ENCODE peak calls at places on chromosomes 3 and 15, in six cellular contexts. R is thoracic aorta; Y is B cell; L is A549; H is CD8-positive, alpha-beta T cell; X is Calu3. F is an unnamed sample.

GRCh38 chr3:33430571-33430970 is 9.6 kb downstream of the UBP1 start:
- DNase-seq in L (no peak), R (no peak), Y (no peak), X (no peak), H (no peak), F (no peak)

GRCh38 chr3:36911990-36912804 is 32.7 kb downstream of the TRANK1 start:
- DNase-seq in Y (peak), H (no peak), R (no peak), X (peak), L (peak), F (no peak)

GRCh38 chr3:38147434-38147833 is 9.0 kb downstream of the MYD88 start:
- DNase-seq in R (no peak), H (no peak), Y (no peak), L (no peak), X (no peak), F (no peak)

GRCh38 chr3:30292192-30292893 is 314.1 kb upstream of the TGFBR2 start:
- DNase-seq in Y (no peak), X (no peak), R (no peak), L (peak), H (no peak), F (no peak)

GRCh38 chr15:83284563-83285283 is at the start of gene BNC1:
- DNase-seq in H (no peak), R (no peak), L (no peak), X (no peak), Y (no peak), F (no peak)

GRCh38 chr15:34808016-34808415 is 12.7 kb upstream of the ACTC1 start:
- DNase-seq in X (no peak), L (no peak), Y (no peak), H (no peak), R (no peak), F (no peak)

GRCh38 chr3:13296662-13297061 is 123.5 kb downstream of the NUP210 start:
- DNase-seq in L (no peak), X (no peak), H (no peak), R (no peak), Y (no peak), F (no peak)

GRCh38 chr3:142445816-142446254 is 2.0 kb downstream of the XRN1 start:
- DNase-seq in X (no peak), R (no peak), Y (no peak), H (no peak), L (no peak), F (no peak)

GRCh38 chr3:42681361-42682038 is 3.8 kb upstream of the KLHL40 start:
- DNase-seq in R (no peak), X (no peak), L (no peak), Y (no peak), H (no peak), F (no peak)

GRCh38 chr3:56885461-56885860 is 83.7 kb upstream of the ARHGEF3 start:
- DNase-seq in H (no peak), Y (no peak), L (no peak), R (no peak), X (no peak), F (no peak)

GRCh38 chr3:52532838-52533622 is 627 bp downstream of the NT5DC2 start:
- DNase-seq in Y (peak), R (no peak), X (peak), H (no peak), L (no peak), F (no peak)

GRCh38 chr3:131518682-131519081 is 15.9 kb upstream of the MRPL3 start:
- DNase-seq in Y (no peak), H (no peak), X (no peak), R (no peak), L (no peak), F (no peak)

GRCh38 chr3:45125550-45126026 is 20.6 kb downstream of the CDCP1 start:
- DNase-seq in Y (no peak), R (no peak), X (peak), L (no peak), H (no peak), F (peak)

GRCh38 chr3:154684021-154684420 is 254.0 kb upstream of the GPR149 start:
- DNase-seq in Y (no peak), L (no peak), H (no peak), R (no peak), X (no peak), F (no peak)

GRCh38 chr3:36543276-36543997 is 163.1 kb downstream of the STAC start:
- DNase-seq in H (no peak), R (no peak), Y (no peak), L (no peak), X (no peak), F (no peak)

GRCh38 chr3:178060406-178060805 is 475.8 kb upstream of the KCNMB2 start:
- DNase-seq in R (no peak), Y (no peak), X (no peak), H (no peak), L (no peak), F (no peak)

GRCh38 chr3:189914799-189915198 is 205.9 kb downstream of the P3H2 start:
- DNase-seq in L (peak), X (peak), H (no peak), Y (no peak), R (no peak), F (no peak)

GRCh38 chr3:11603628-11604027 is 40.1 kb downstream of the VGLL4 start:
- DNase-seq in Y (no peak), R (no peak), H (no peak), X (no peak), L (peak), F (no peak)

GRCh38 chr3:124860599-124860998 is 26.6 kb downstream of the ITGB5 start:
- DNase-seq in X (peak), H (no peak), Y (no peak), R (peak), L (peak), F (peak)

GRCh38 chr15:74605810-74606179 is 9.8 kb upstream of the CLK3 start:
- DNase-seq in H (no peak), X (no peak), R (no peak), L (no peak), Y (no peak), F (no peak)

GRCh38 chr3:192892981-192893827 is 24.5 kb downstream of the MB21D2 start:
- DNase-seq in L (peak), Y (peak), H (no peak), X (peak), R (no peak), F (peak)

GRCh38 chr3:116579843-116580242 is 129.7 kb upstream of the TUSC7 start:
- DNase-seq in H (no peak), Y (no peak), L (peak), X (peak), R (no peak), F (no peak)

GRCh38 chr3:105865016-105865623 is 3.7 kb downstream of the CBLB start:
- DNase-seq in R (no peak), Y (no peak), L (no peak), H (no peak), X (no peak), F (no peak)

GRCh38 chr3:8739757-8740508 is 6.3 kb downstream of the CAV3 start:
- DNase-seq in H (no peak), R (no peak), X (peak), Y (no peak), L (peak), F (no peak)

GRCh38 chr3:16419640-16420039 is 93.9 kb downstream of the RFTN1 start:
- DNase-seq in L (no peak), Y (no peak), X (no peak), R (no peak), H (no peak), F (no peak)

GRCh38 chr3:117719316-117719926 is 1009.8 kb downstream of the TUSC7 start:
- DNase-seq in R (no peak), L (peak), Y (no peak), H (no peak), X (peak), F (no peak)

DNA sequence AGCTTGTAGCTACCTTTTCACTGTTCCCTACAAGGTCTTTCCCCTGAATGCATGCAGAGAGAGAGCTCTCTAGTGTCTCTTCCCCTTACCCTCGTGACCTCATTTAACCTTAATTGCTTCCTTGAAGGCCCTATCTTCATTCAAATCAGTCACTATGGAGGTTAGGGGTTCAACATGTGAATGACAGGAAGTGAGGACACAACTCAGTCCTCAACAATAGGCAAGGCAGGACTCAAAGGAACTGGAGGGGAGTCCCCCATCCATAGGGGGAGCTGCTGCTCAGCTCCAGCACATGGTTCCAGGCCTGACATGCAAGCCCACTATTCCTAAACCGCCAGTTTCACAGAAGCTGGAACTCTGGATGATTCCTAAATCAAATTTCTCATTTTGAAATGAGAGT is 33.8 kb upstream of the GYG1 start:
- DNase-seq in Y (no peak), L (peak), H (no peak), X (peak), R (no peak), F (no peak)
- TF ChIP-seq CTCF in Y (no peak), L (peak), H (no peak), X (peak), R (no peak), F (no peak)

DNA sequence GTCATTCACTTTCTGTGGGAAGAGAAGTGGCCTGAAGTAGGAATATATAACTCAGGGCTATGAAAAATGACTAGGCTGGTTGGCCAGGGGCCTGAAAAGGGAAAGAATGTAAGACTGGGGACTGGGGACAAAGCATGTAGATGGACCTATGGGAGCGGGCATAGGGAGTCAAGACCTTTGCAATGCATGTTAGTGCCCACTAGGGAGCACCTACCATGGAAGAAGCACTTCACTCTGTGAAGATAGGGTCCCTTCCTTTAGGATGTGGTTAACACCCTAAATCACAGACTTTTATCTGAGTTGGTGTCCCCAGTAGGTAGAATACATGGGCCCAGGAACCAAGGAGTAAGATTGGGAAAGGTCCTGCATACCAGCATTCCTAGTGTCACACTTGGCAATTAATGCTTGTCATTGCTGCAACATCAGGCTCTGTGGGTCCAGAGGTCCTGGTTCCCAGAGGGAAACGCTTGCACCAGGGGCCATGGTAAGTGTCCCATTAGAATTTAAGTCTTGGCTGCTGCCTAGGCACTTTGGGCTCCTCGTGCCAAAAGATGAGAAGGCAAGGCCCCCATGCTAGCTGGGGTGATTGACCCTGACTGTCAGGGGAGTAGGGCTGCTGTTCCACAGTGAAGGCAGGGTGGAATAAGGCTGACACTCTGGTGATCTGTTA is 79.6 kb downstream of the CRYGS start:
- DNase-seq in R (no peak), H (no peak), Y (no peak), L (peak), X (no peak), F (no peak)
- TF ChIP-seq CTCF in R (no peak), H (no peak), Y (no peak), L (no peak), X (no peak), F (no peak)

DNA sequence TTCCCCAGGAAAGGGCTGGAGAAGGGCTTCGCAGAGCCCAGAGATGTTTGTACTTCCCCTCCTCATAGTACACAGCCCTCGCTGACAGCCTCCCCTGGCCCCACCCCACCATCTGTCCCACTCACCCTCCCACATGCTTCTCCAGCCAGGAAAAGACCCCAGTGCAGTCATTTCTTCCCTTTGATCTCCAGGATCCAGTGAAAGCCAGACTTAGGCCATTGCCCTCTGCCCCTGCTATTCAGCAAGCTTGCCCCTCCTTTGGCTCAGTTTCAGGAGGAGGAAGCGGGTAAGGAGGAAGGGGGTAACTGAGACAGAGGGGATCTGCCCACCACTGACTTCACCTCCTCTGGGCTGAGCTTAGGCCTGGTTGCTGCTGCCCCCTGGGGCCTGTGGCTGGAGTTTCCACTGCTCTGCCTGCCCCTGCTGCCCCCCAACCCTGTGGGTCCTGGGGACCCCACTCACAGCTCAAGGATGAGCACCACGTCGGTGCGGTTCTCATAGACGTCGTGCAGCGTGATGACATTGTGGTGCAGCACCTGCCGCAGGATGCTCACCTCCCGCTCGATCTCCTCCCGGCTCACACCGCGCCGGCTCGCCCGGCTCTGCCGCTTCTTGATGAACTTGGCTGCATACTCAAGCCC is 63.1 kb downstream of the DAPK2 start:
- DNase-seq in X (no peak), R (no peak), L (no peak), Y (no peak), H (no peak), F (no peak)
- TF ChIP-seq CTCF in X (no peak), R (no peak), L (no peak), Y (no peak), H (no peak), F (no peak)

GRCh38 chr15:56016281-56016680 is 22.9 kb upstream of the NEDD4 start:
- DNase-seq in X (no peak), H (no peak), L (no peak), R (no peak), Y (no peak), F (no peak)

GRCh38 chr15:56019819-56020218 is 26.4 kb upstream of the NEDD4 start:
- DNase-seq in L (no peak), Y (no peak), R (no peak), X (no peak), H (no peak), F (no peak)

GRCh38 chr15:56019060-56019793 is 25.8 kb upstream of the NEDD4 start:
- DNase-seq in R (no peak), H (no peak), X (peak), Y (no peak), L (peak), F (no peak)

GRCh38 chr15:56017511-56017910 is 24.1 kb upstream of the NEDD4 start:
- DNase-seq in R (no peak), L (no peak), Y (no peak), H (no peak), X (no peak), F (no peak)

GRCh38 chr15:56017920-56018319 is 24.5 kb upstream of the NEDD4 start:
- DNase-seq in Y (no peak), H (no peak), X (no peak), L (no peak), R (no peak), F (no peak)
- TF ChIP-seq CTCF in Y (no peak), H (no peak), X (peak), L (peak), R (no peak), F (no peak)

GRCh38 chr3:152937234-152937633 is 102.3 kb downstream of the P2RY1 start:
- DNase-seq in L (no peak), R (no peak), X (no peak), Y (no peak), H (no peak), F (no peak)
- TF ChIP-seq CTCF in L (no peak), R (no peak), X (no peak), Y (no peak), H (no peak), F (peak)

GRCh38 chr3:41202075-41202833 is 2.9 kb downstream of the CTNNB1 start:
- DNase-seq in H (no peak), R (no peak), L (no peak), X (no peak), Y (no peak), F (no peak)

GRCh38 chr3:41200669-41201021 is 1.3 kb downstream of the CTNNB1 start:
- DNase-seq in H (no peak), Y (no peak), L (no peak), X (peak), R (no peak), F (no peak)

GRCh38 chr3:41205591-41205990 is 6.3 kb downstream of the CTNNB1 start:
- DNase-seq in X (no peak), L (no peak), H (no peak), R (no peak), Y (no peak), F (no peak)

GRCh38 chr3:41204369-41204768 is 5.1 kb downstream of the CTNNB1 start:
- DNase-seq in X (no peak), L (no peak), H (no peak), Y (no peak), R (no peak), F (no peak)

GRCh38 chr3:41202834-41203345 is 3.6 kb downstream of the CTNNB1 start:
- DNase-seq in X (peak), Y (no peak), R (no peak), H (no peak), L (peak), F (peak)
- TF ChIP-seq CTCF in X (no peak), Y (peak), R (peak), H (no peak), L (peak), F (peak)

GRCh38 chr3:84304214-84304613 is 654.6 kb upstream of the CADM2 start:
- DNase-seq in R (no peak), X (no peak), L (no peak), Y (no peak), H (no peak), F (no peak)

DNA sequence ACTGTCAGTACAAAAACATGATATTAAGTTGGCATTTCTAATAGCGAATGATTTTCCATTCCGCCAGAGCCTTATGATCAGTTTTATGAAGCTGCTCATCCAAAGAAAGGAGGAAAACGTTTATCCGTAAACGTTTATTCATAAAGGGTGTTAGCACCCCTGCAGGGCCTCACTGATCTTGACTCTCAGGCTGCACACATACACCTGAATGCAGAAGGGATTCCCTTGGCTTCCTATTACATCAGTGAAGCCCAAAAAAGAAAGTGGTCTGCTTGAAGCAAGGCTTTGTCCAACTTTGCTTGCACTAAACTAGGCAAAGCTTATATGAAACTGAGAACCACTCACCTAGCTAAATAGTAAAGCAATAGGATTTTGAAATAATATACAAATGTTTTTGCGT is 659.5 kb upstream of the CADM2 start:
- DNase-seq in Y (no peak), H (no peak), X (no peak), L (no peak), R (no peak), F (no peak)
- TF ChIP-seq CTCF in Y (no peak), H (no peak), X (no peak), L (no peak), R (no peak), F (no peak)

GRCh38 chr15:25691544-25692430 is 171.3 kb downstream of the ATP10A start:
- DNase-seq in L (no peak), X (no peak), R (no peak), Y (no peak), H (no peak), F (no peak)
- TF ChIP-seq CTCF in L (no peak), X (no peak), R (peak), Y (no peak), H (no peak), F (no peak)

GRCh38 chr3:176663376-176663775 is 533.9 kb downstream of the TBL1XR1 start:
- DNase-seq in R (no peak), H (no peak), X (no peak), L (no peak), Y (no peak), F (no peak)

GRCh38 chr3:176661432-176661964 is 535.8 kb downstream of the TBL1XR1 start:
- DNase-seq in H (no peak), L (no peak), X (no peak), R (no peak), Y (no peak), F (no peak)

GRCh38 chr3:176663819-176664218 is 533.5 kb downstream of the TBL1XR1 start:
- DNase-seq in L (peak), H (no peak), Y (no peak), X (peak), R (no peak), F (no peak)
- TF ChIP-seq CTCF in L (peak), H (no peak), Y (no peak), X (peak), R (peak), F (peak)